ENCODE peak calls at places on chromosomes 6 and 20, in four cellular contexts. One of them, this sample, is unnamed.

GRCh38 chr20:56166781-56167465 is 81.6 kb upstream of the MC3R start:
- DNase-seq in endothelial cell: no peak
- DNase-seq in ELR: no peak
- DNase-seq in lower lobe of right lung: no peak
- DNase-seq in this sample: no peak

GRCh38 chr6:71347119-71347518 is 58.5 kb downstream of the OGFRL1 start:
- DNase-seq in endothelial cell: no peak
- DNase-seq in ELR: no peak
- DNase-seq in lower lobe of right lung: no peak
- DNase-seq in this sample: no peak

GRCh38 chr6:129567374-129567773 is 142.6 kb downstream of the ARHGAP18 start:
- DNase-seq in endothelial cell: peak; percentile 53
- DNase-seq in ELR: peak; percentile 64
- DNase-seq in lower lobe of right lung: no peak
- DNase-seq in this sample: no peak

GRCh38 chr20:60408435-60408834 is 450.2 kb downstream of the CDH26 start:
- DNase-seq in endothelial cell: no peak
- DNase-seq in ELR: no peak
- DNase-seq in lower lobe of right lung: no peak
- DNase-seq in this sample: no peak

GRCh38 chr6:125041740-125042459 is 79.7 kb downstream of the RNF217 start:
- DNase-seq in endothelial cell: no peak
- DNase-seq in ELR: peak; percentile 88
- DNase-seq in lower lobe of right lung: no peak
- DNase-seq in this sample: no peak

GRCh38 chr6:29828471-29828797 is 809 bp downstream of the HLA-G start:
- DNase-seq in endothelial cell: no peak
- DNase-seq in ELR: no peak
- DNase-seq in lower lobe of right lung: no peak
- DNase-seq in this sample: no peak

GRCh38 chr6:138654715-138655634 is 118.6 kb upstream of the CCDC28A start:
- DNase-seq in endothelial cell: no peak
- DNase-seq in ELR: peak; percentile 58
- DNase-seq in lower lobe of right lung: no peak
- DNase-seq in this sample: no peak

GRCh38 chr20:46544576-46544975 is 5.9 kb downstream of the OCSTAMP start:
- DNase-seq in endothelial cell: no peak
- DNase-seq in ELR: no peak
- DNase-seq in lower lobe of right lung: no peak
- DNase-seq in this sample: no peak

GRCh38 chr6:93423542-93423941 is 4.2 kb upstream of the EPHA7 start:
- DNase-seq in endothelial cell: peak; percentile 76
- DNase-seq in ELR: peak; percentile 6
- DNase-seq in lower lobe of right lung: no peak
- DNase-seq in this sample: no peak

GRCh38 chr20:33569290-33570094 is 79.6 kb downstream of the CBFA2T2 start:
- DNase-seq in endothelial cell: no peak
- DNase-seq in ELR: no peak
- DNase-seq in lower lobe of right lung: no peak
- DNase-seq in this sample: no peak

GRCh38 chr20:723756-724155 is 44.5 kb downstream of the SLC52A3 start:
- DNase-seq in endothelial cell: no peak
- DNase-seq in ELR: no peak
- DNase-seq in lower lobe of right lung: no peak
- DNase-seq in this sample: peak; percentile 56

GRCh38 chr6:138504764-138505689 is 5.7 kb upstream of the NHSL1 start:
- DNase-seq in endothelial cell: no peak
- DNase-seq in ELR: no peak
- DNase-seq in lower lobe of right lung: no peak
- DNase-seq in this sample: no peak

GRCh38 chr20:12963456-12963855 is 45.3 kb upstream of the SPTLC3 start:
- DNase-seq in endothelial cell: no peak
- DNase-seq in ELR: no peak
- DNase-seq in lower lobe of right lung: no peak
- DNase-seq in this sample: no peak

GRCh38 chr20:24838551-24839530 is 110.2 kb upstream of the CST7 start:
- DNase-seq in endothelial cell: no peak
- DNase-seq in ELR: peak; percentile 63
- DNase-seq in lower lobe of right lung: no peak
- DNase-seq in this sample: no peak

GRCh38 chr6:34129753-34130152 is 16.1 kb downstream of the GRM4 start:
- DNase-seq in endothelial cell: no peak
- DNase-seq in ELR: no peak
- DNase-seq in lower lobe of right lung: no peak
- DNase-seq in this sample: no peak

GRCh38 chr6:47242483-47243386 is 67.0 kb downstream of the TNFRSF21 start:
- DNase-seq in endothelial cell: peak; percentile 15
- DNase-seq in ELR: peak; percentile 93
- DNase-seq in lower lobe of right lung: peak; percentile 92
- DNase-seq in this sample: peak; percentile 95

GRCh38 chr6:127641905-127642304 is 64.9 kb downstream of the C6orf58 start:
- DNase-seq in endothelial cell: peak; percentile 38
- DNase-seq in ELR: peak; percentile 62
- DNase-seq in lower lobe of right lung: no peak
- DNase-seq in this sample: no peak

GRCh38 chr6:31948753-31949413 is 3.0 kb downstream of the CFB start:
- DNase-seq in endothelial cell: no peak
- DNase-seq in ELR: peak; percentile 93
- DNase-seq in lower lobe of right lung: no peak
- DNase-seq in this sample: peak; percentile 51

GRCh38 chr6:169966312-169967181 is 215.1 kb downstream of the ERMARD start:
- DNase-seq in endothelial cell: no peak
- DNase-seq in ELR: no peak
- DNase-seq in lower lobe of right lung: no peak
- DNase-seq in this sample: peak; percentile 70

GRCh38 chr6:144353871-144354314 is 68.8 kb downstream of the UTRN start:
- DNase-seq in endothelial cell: no peak
- DNase-seq in ELR: no peak
- DNase-seq in lower lobe of right lung: no peak
- DNase-seq in this sample: no peak

GRCh38 chr6:138404666-138405337 is 779 bp downstream of the HEBP2 start:
- DNase-seq in endothelial cell: no peak
- DNase-seq in ELR: peak; percentile 12
- DNase-seq in lower lobe of right lung: peak; percentile 57
- DNase-seq in this sample: peak; percentile 90

GRCh38 chr20:38888059-38888831 is 38.0 kb upstream of the FAM83D start:
- DNase-seq in endothelial cell: no peak
- DNase-seq in ELR: no peak
- DNase-seq in lower lobe of right lung: no peak
- DNase-seq in this sample: peak; percentile 70

This sample was measured in spleen.